ENCODE peak calls at places on chromosomes 5 and 9, in seven cellular contexts. V is heart left ventricle, I is ascending aorta, H is osteocyte, P is MM.1S, A is spleen, B is astrocyte of the spinal cord. M is an unnamed sample.

GRCh38 chr5:64292611-64293215 is 127.1 kb downstream of the RNF180 start:
- DNase-seq in V (no peak), I (no peak), H (no peak), P (no peak), A (no peak), B (peak), M (no peak)

GRCh38 chr5:76426391-76426802 is 23.3 kb downstream of the IQGAP2 start:
- DNase-seq in V (no peak), I (no peak), H (no peak), P (no peak), A (no peak), B (no peak), M (no peak)

GRCh38 chr5:135185461-135186075 is 151.5 kb upstream of the PITX1 start:
- DNase-seq in V (no peak), I (no peak), H (no peak), P (no peak), A (no peak), B (peak), M (no peak)

GRCh38 chr5:132060501-132061161 is at the start of gene IL3:
- DNase-seq in V (no peak), I (peak), H (peak), P (no peak), A (peak), B (no peak), M (peak)

GRCh38 chr5:112491257-112491656 is 72.2 kb upstream of the EPB41L4A start:
- DNase-seq in V (no peak), I (no peak), H (no peak), P (no peak), A (no peak), B (no peak), M (no peak)

GRCh38 chr9:15182003-15182695 is 124.9 kb downstream of the TTC39B start:
- DNase-seq in V (no peak), I (no peak), H (no peak), P (no peak), A (no peak), B (no peak), M (no peak)

GRCh38 chr9:124381073-124381945 is 33.9 kb downstream of the PSMB7 start:
- DNase-seq in V (no peak), I (no peak), H (no peak), P (no peak), A (no peak), B (no peak), M (no peak)

GRCh38 chr5:177301503-177302165 is 1.9 kb downstream of the RAB24 start:
- DNase-seq in V (no peak), I (no peak), H (no peak), P (peak), A (peak), B (no peak), M (no peak)

GRCh38 chr9:123377211-123377971 is 21.4 kb downstream of the CRB2 start:
- DNase-seq in V (no peak), I (no peak), H (no peak), P (no peak), A (no peak), B (no peak), M (no peak)

GRCh38 chr9:110189001-110189400 is 19.0 kb downstream of the C9orf152 start:
- DNase-seq in V (peak), I (no peak), H (no peak), P (no peak), A (no peak), B (no peak), M (no peak)

GRCh38 chr9:110191616-110192015 is 16.3 kb downstream of the C9orf152 start:
- DNase-seq in V (no peak), I (peak), H (no peak), P (no peak), A (no peak), B (no peak), M (no peak)

GRCh38 chr9:110192531-110193326 is 15.2 kb downstream of the C9orf152 start:
- DNase-seq in V (no peak), I (peak), H (no peak), P (peak), A (no peak), B (peak), M (no peak)

GRCh38 chr9:110187126-110187525 is 20.8 kb downstream of the C9orf152 start:
- DNase-seq in V (no peak), I (no peak), H (no peak), P (no peak), A (no peak), B (no peak), M (no peak)

GRCh38 chr9:110189559-110190311 is 18.2 kb downstream of the C9orf152 start:
- DNase-seq in V (no peak), I (no peak), H (no peak), P (no peak), A (no peak), B (no peak), M (no peak)
- TF ChIP-seq CTCF in V (no peak), I (no peak), H (no peak), P (no peak), A (no peak), B (no peak), M (no peak)

GRCh38 chr5:69265931-69266330 is 31.2 kb downstream of the CDK7 start:
- DNase-seq in V (no peak), I (no peak), H (peak), P (no peak), A (peak), B (no peak), M (no peak)
- TF ChIP-seq CTCF in V (no peak), I (peak), H (no peak), P (peak), A (no peak), B (peak), M (peak)

GRCh38 chr9:86971742-86972141 is 24.4 kb upstream of the GAS1 start:
- DNase-seq in V (no peak), I (no peak), H (no peak), P (no peak), A (no peak), B (no peak), M (no peak)

GRCh38 chr9:86977205-86977835 is 30.0 kb upstream of the GAS1 start:
- DNase-seq in V (no peak), I (no peak), H (no peak), P (no peak), A (no peak), B (no peak), M (no peak)

GRCh38 chr9:86975086-86975485 is 27.8 kb upstream of the GAS1 start:
- DNase-seq in V (no peak), I (no peak), H (no peak), P (no peak), A (no peak), B (no peak), M (no peak)

GRCh38 chr9:86975571-86975970 is 28.3 kb upstream of the GAS1 start:
- DNase-seq in V (no peak), I (no peak), H (no peak), P (no peak), A (no peak), B (no peak), M (no peak)

DNA sequence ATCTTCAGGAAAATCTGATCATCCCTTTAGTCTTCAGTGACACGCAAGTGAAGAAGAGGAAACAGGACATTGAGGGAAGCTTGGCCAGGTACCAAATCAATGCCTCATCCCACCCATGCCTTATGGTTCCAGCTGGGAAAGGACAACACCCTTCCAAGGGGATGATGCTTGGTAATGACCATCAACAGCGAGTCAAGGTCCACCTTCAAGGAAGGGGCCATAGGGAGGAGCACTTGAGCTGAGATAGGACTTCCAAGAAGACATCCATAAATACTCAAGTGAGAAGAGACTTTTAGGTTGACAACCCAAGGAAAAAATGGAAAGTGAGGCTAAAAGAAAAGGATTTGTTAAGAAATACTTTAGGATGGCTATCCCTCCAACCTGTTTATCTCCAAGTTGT is 27.1 kb upstream of the GAS1 start:
- DNase-seq in V (no peak), I (no peak), H (no peak), P (no peak), A (no peak), B (no peak), M (no peak)
- TF ChIP-seq CTCF in V (no peak), I (no peak), H (no peak), P (no peak), A (no peak), B (no peak), M (no peak)

GRCh38 chr5:38751103-38751502 is 94.7 kb upstream of the OSMR start:
- DNase-seq in V (no peak), I (no peak), H (no peak), P (no peak), A (no peak), B (no peak), M (no peak)
- TF ChIP-seq CTCF in V (no peak), I (no peak), H (no peak), P (no peak), A (no peak), B (peak), M (no peak)

DNA sequence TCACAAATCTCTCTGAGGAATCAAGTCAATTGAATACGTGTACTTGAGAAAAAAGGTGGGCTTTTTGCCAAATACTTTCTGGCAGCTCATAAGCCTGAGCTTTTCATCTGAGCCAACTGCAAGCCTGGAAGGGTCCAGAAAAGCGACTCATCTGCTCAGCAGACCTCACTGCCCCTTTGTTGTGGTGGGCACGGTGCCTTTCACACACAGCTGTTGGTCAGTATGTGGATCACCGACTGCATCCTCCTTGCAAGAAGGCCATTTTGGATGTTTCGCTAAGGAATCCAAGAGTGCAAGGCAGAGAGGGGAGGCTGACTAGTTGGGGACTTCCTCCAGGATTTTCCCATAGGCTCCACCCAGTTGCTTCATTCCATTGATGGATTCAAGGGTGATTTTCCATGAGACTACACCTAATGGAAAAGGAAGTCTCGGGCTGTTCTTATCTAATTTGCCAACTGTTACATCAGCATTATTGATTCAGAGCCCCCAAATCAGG is 564.7 kb downstream of the PDE4D start:
- DNase-seq in V (peak), I (no peak), H (no peak), P (no peak), A (no peak), B (peak), M (no peak)
- TF ChIP-seq CTCF in V (no peak), I (no peak), H (no peak), P (no peak), A (no peak), B (no peak), M (no peak)

DNA sequence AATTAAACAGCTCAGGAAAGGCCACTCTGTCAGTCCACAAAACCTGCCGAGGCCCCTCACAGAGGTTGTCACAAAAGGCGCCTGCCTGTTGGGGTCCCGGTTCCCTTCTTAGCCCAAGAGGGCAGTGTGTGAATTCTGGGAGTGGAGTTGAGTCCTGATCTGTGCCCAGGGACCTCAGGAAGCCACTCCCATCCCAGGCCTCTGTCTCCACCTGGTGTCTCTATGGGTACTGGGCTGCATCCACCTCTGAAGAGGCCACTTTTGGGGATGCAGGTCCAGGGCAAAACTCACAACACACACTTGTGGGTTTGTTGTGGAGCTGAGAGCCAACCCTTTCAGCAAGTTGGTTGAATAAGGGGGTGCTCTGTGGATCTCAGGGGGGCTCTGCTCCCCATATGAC is 74.3 kb upstream of the STXBP1 start:
- DNase-seq in V (no peak), I (no peak), H (no peak), P (no peak), A (no peak), B (no peak), M (no peak)
- TF ChIP-seq CTCF in V (peak), I (peak), H (peak), P (no peak), A (no peak), B (peak), M (no peak)

GRCh38 chr9:20552874-20553624 is 69.2 kb downstream of the MLLT3 start:
- DNase-seq in V (no peak), I (no peak), H (no peak), P (peak), A (no peak), B (peak), M (no peak)
- TF ChIP-seq CTCF in V (peak), I (peak), H (peak), P (peak), A (no peak), B (no peak), M (no peak)

GRCh38 chr9:130301483-130302286 is 36.1 kb downstream of the HMCN2 start:
- DNase-seq in V (peak), I (peak), H (no peak), P (no peak), A (no peak), B (no peak), M (no peak)
- TF ChIP-seq CTCF in V (no peak), I (no peak), H (no peak), P (no peak), A (no peak), B (no peak), M (no peak)

DNA sequence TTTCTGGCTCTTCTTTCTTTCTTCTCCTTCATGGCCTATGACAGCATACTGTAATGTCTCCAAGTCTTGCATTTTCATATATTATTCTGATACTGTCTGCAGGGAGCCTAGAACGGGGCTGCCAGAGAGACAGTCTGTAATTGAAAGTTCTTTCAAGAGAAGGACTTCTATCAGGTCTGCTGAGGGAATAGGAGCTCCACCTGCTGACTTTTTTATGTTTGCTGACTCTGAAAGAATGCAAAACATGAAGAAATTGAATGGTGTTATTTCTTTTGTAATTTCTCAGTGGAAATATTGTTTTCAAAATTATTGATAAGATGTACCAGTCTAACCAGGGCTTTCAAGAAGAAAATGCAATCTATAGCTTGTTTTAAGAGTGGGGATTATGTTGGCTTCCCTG is 121.9 kb upstream of the RFX3 start:
- DNase-seq in V (no peak), I (no peak), H (no peak), P (no peak), A (no peak), B (no peak), M (no peak)
- TF ChIP-seq CTCF in V (peak), I (no peak), H (no peak), P (peak), A (no peak), B (no peak), M (peak)

GRCh38 chr5:83721878-83722779 is 1.5 kb upstream of the HAPLN1 start:
- DNase-seq in V (peak), I (peak), H (peak), P (peak), A (peak), B (peak), M (peak)
- TF ChIP-seq CTCF in V (peak), I (peak), H (peak), P (peak), A (no peak), B (peak), M (peak)

M was measured in GM13976.